ENCODE peak calls at places on chromosomes 11 and 22, in ten cellular contexts. One of them, this sample, is unnamed.

GRCh38 chr11:33160147-33160546 is 1.1 kb downstream of the CSTF3 start:
- DNase-seq in brain microvascular endothelial cell: peak; percentile 38
- DNase-seq in sigmoid colon: no peak
- DNase-seq in RWPE1: peak; percentile 25
- DNase-seq in GM10248: no peak
- DNase-seq in ascending aorta: no peak
- DNase-seq in OCI-LY7: peak; percentile 41
- DNase-seq in astrocyte of the spinal cord: peak; percentile 65
- DNase-seq in GM12865: peak; percentile 56
- DNase-seq in mucosa of descending colon: no peak
- DNase-seq in this sample: peak; percentile 31

GRCh38 chr22:28282346-28282745 is 363.3 kb upstream of the PITPNB start:
- DNase-seq in astrocyte of the spinal cord: peak; percentile 32
- DNase-seq in mucosa of descending colon: no peak
- DNase-seq in GM10248: no peak
- DNase-seq in GM12865: no peak
- DNase-seq in sigmoid colon: no peak
- DNase-seq in brain microvascular endothelial cell: no peak
- DNase-seq in RWPE1: no peak
- DNase-seq in OCI-LY7: no peak
- DNase-seq in ascending aorta: no peak
- DNase-seq in this sample: no peak

GRCh38 chr11:66563832-66564231 is 4.6 kb downstream of the CTSF start:
- DNase-seq in GM10248: no peak
- DNase-seq in ascending aorta: no peak
- DNase-seq in OCI-LY7: no peak
- DNase-seq in GM12865: no peak
- DNase-seq in astrocyte of the spinal cord: no peak
- DNase-seq in brain microvascular endothelial cell: no peak
- DNase-seq in mucosa of descending colon: no peak
- DNase-seq in RWPE1: no peak
- DNase-seq in sigmoid colon: no peak
- DNase-seq in this sample: no peak

GRCh38 chr11:59556115-59556882 is 45.0 kb downstream of the OR4D9 start:
- DNase-seq in GM12865: peak; percentile 92
- DNase-seq in RWPE1: peak; percentile 43
- DNase-seq in OCI-LY7: peak; percentile 52
- DNase-seq in ascending aorta: no peak
- DNase-seq in sigmoid colon: peak; percentile 78
- DNase-seq in brain microvascular endothelial cell: peak; percentile 84
- DNase-seq in astrocyte of the spinal cord: peak; percentile 87
- DNase-seq in mucosa of descending colon: no peak
- DNase-seq in GM10248: no peak
- DNase-seq in this sample: peak; percentile 71

GRCh38 chr11:19869466-19869865 is 156.8 kb downstream of the NAV2 start:
- DNase-seq in GM12865: no peak
- DNase-seq in RWPE1: no peak
- DNase-seq in mucosa of descending colon: no peak
- DNase-seq in brain microvascular endothelial cell: no peak
- DNase-seq in sigmoid colon: no peak
- DNase-seq in astrocyte of the spinal cord: no peak
- DNase-seq in GM10248: no peak
- DNase-seq in ascending aorta: no peak
- DNase-seq in OCI-LY7: no peak
- DNase-seq in this sample: no peak

GRCh38 chr22:30114356-30114755 is 34.1 kb downstream of the HORMAD2 start:
- DNase-seq in GM10248: no peak
- DNase-seq in GM12865: no peak
- DNase-seq in OCI-LY7: no peak
- DNase-seq in mucosa of descending colon: no peak
- DNase-seq in RWPE1: no peak
- DNase-seq in astrocyte of the spinal cord: no peak
- DNase-seq in brain microvascular endothelial cell: no peak
- DNase-seq in ascending aorta: no peak
- DNase-seq in sigmoid colon: no peak
- DNase-seq in this sample: no peak

GRCh38 chr22:23787910-23788309 is 1.1 kb downstream of the SMARCB1 start:
- DNase-seq in GM10248: no peak
- DNase-seq in OCI-LY7: no peak
- DNase-seq in GM12865: no peak
- DNase-seq in astrocyte of the spinal cord: no peak
- DNase-seq in brain microvascular endothelial cell: no peak
- DNase-seq in ascending aorta: no peak
- DNase-seq in mucosa of descending colon: peak; percentile 22
- DNase-seq in RWPE1: no peak
- DNase-seq in sigmoid colon: no peak
- DNase-seq in this sample: no peak

GRCh38 chr11:93238956-93239355 is 41.2 kb upstream of the SLC36A4 start:
- DNase-seq in sigmoid colon: no peak
- DNase-seq in RWPE1: no peak
- DNase-seq in ascending aorta: no peak
- DNase-seq in astrocyte of the spinal cord: no peak
- DNase-seq in GM12865: no peak
- DNase-seq in OCI-LY7: no peak
- DNase-seq in brain microvascular endothelial cell: no peak
- DNase-seq in mucosa of descending colon: no peak
- DNase-seq in GM10248: no peak
- DNase-seq in this sample: no peak

GRCh38 chr11:6610591-6610990 is 1.4 kb downstream of the TAF10 start:
- DNase-seq in OCI-LY7: no peak
- DNase-seq in sigmoid colon: peak; percentile 71
- DNase-seq in GM10248: no peak
- DNase-seq in RWPE1: no peak
- DNase-seq in mucosa of descending colon: peak; percentile 56
- DNase-seq in GM12865: no peak
- DNase-seq in ascending aorta: no peak
- DNase-seq in brain microvascular endothelial cell: no peak
- DNase-seq in astrocyte of the spinal cord: no peak
- DNase-seq in this sample: no peak

GRCh38 chr22:38316340-38317236 is 645 bp downstream of the CSNK1E start:
- DNase-seq in astrocyte of the spinal cord: peak; percentile 66
- DNase-seq in ascending aorta: no peak
- DNase-seq in GM10248: peak; percentile 64
- DNase-seq in GM12865: peak; percentile 60
- DNase-seq in brain microvascular endothelial cell: no peak
- DNase-seq in sigmoid colon: peak; percentile 87
- DNase-seq in OCI-LY7: peak; percentile 54
- DNase-seq in RWPE1: no peak
- DNase-seq in mucosa of descending colon: peak; percentile 79
- DNase-seq in this sample: no peak

GRCh38 chr11:47552581-47553416 is at the start of gene CELF1:
- DNase-seq in mucosa of descending colon: peak; percentile 95
- DNase-seq in GM10248: peak; percentile 94
- DNase-seq in RWPE1: peak; percentile 77
- DNase-seq in brain microvascular endothelial cell: peak; percentile 80
- DNase-seq in ascending aorta: peak; percentile 46
- DNase-seq in GM12865: peak; percentile 95
- DNase-seq in OCI-LY7: peak; percentile 96
- DNase-seq in sigmoid colon: peak; percentile 95
- DNase-seq in astrocyte of the spinal cord: peak; percentile 88
- DNase-seq in this sample: peak; percentile 79

GRCh38 chr11:87097582-87097981 is 59.8 kb downstream of the TMEM135 start:
- DNase-seq in GM12865: peak; percentile 41
- DNase-seq in sigmoid colon: no peak
- DNase-seq in GM10248: peak; percentile 66
- DNase-seq in astrocyte of the spinal cord: peak; percentile 18
- DNase-seq in ascending aorta: no peak
- DNase-seq in mucosa of descending colon: no peak
- DNase-seq in brain microvascular endothelial cell: peak; percentile 22
- DNase-seq in OCI-LY7: peak; percentile 51
- DNase-seq in RWPE1: peak; percentile 31
- DNase-seq in this sample: peak; percentile 66

GRCh38 chr22:42013385-42013784 is 14.8 kb downstream of the WBP2NL start:
- DNase-seq in ascending aorta: no peak
- DNase-seq in sigmoid colon: no peak
- DNase-seq in GM12865: no peak
- DNase-seq in brain microvascular endothelial cell: no peak
- DNase-seq in GM10248: no peak
- DNase-seq in astrocyte of the spinal cord: no peak
- DNase-seq in mucosa of descending colon: no peak
- DNase-seq in OCI-LY7: no peak
- DNase-seq in RWPE1: no peak
- DNase-seq in this sample: no peak

GRCh38 chr22:35451602-35452001 is 51.7 kb downstream of the MCM5 start:
- DNase-seq in astrocyte of the spinal cord: no peak
- DNase-seq in OCI-LY7: no peak
- DNase-seq in sigmoid colon: no peak
- DNase-seq in RWPE1: no peak
- DNase-seq in mucosa of descending colon: no peak
- DNase-seq in GM12865: no peak
- DNase-seq in GM10248: no peak
- DNase-seq in ascending aorta: no peak
- DNase-seq in brain microvascular endothelial cell: no peak
- DNase-seq in this sample: no peak

GRCh38 chr11:61106296-61106695 is 4.0 kb downstream of the CD5 start:
- DNase-seq in mucosa of descending colon: no peak
- DNase-seq in RWPE1: no peak
- DNase-seq in OCI-LY7: no peak
- DNase-seq in sigmoid colon: no peak
- DNase-seq in GM12865: no peak
- DNase-seq in ascending aorta: no peak
- DNase-seq in GM10248: no peak
- DNase-seq in brain microvascular endothelial cell: no peak
- DNase-seq in astrocyte of the spinal cord: no peak
- DNase-seq in this sample: no peak

GRCh38 chr11:104036603-104037394 is at the start of gene DDI1:
- DNase-seq in sigmoid colon: no peak
- DNase-seq in GM12865: no peak
- DNase-seq in RWPE1: no peak
- DNase-seq in OCI-LY7: no peak
- DNase-seq in mucosa of descending colon: peak; percentile 41
- DNase-seq in ascending aorta: no peak
- DNase-seq in GM10248: peak; percentile 16
- DNase-seq in astrocyte of the spinal cord: no peak
- DNase-seq in brain microvascular endothelial cell: no peak
- DNase-seq in this sample: no peak

GRCh38 chr22:27130949-27131745 is 473.8 kb downstream of the MIAT start:
- DNase-seq in mucosa of descending colon: no peak
- DNase-seq in ascending aorta: no peak
- DNase-seq in OCI-LY7: no peak
- DNase-seq in RWPE1: no peak
- DNase-seq in sigmoid colon: no peak
- DNase-seq in GM12865: no peak
- DNase-seq in brain microvascular endothelial cell: no peak
- DNase-seq in astrocyte of the spinal cord: no peak
- DNase-seq in GM10248: no peak
- DNase-seq in this sample: no peak

GRCh38 chr11:971731-972365 is 46.2 kb downstream of the AP2A2 start:
- DNase-seq in brain microvascular endothelial cell: no peak
- DNase-seq in OCI-LY7: no peak
- DNase-seq in mucosa of descending colon: no peak
- DNase-seq in astrocyte of the spinal cord: no peak
- DNase-seq in GM12865: no peak
- DNase-seq in ascending aorta: no peak
- DNase-seq in RWPE1: no peak
- DNase-seq in sigmoid colon: no peak
- DNase-seq in GM10248: no peak
- DNase-seq in this sample: no peak

DNA sequence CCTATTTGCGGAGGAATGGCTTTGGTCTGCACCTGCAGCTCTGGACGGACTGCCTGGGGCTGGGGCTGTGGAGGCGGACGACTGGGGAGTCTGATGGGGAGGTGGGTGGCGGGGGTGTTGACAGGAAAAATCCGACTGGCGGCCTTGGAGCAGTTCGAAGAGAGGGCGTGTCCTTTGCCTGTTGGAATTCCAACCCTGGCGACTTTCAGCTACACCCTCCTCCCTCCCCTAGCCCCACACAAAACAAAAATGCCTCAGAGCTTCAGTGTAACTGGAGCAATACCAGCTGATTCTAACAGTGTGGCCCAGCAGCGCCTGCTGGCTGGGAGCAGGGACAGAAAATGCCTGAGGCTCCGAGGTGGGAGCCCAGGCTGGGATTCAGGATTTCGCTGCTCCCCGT is 85.4 kb downstream of the ATXN10 start:
- DNase-seq in OCI-LY7: no peak
- DNase-seq in GM10248: no peak
- DNase-seq in ascending aorta: no peak
- DNase-seq in brain microvascular endothelial cell: no peak
- DNase-seq in RWPE1: no peak
- DNase-seq in sigmoid colon: peak; percentile 71
- DNase-seq in astrocyte of the spinal cord: no peak
- DNase-seq in GM12865: no peak
- DNase-seq in mucosa of descending colon: no peak
- DNase-seq in this sample: no peak
- TF ChIP-seq CTCF in OCI-LY7: no peak
- TF ChIP-seq CTCF in GM10248: no peak
- TF ChIP-seq CTCF in ascending aorta: peak; percentile 34
- TF ChIP-seq CTCF in brain microvascular endothelial cell: peak; percentile 16
- TF ChIP-seq CTCF in RWPE1: no peak
- TF ChIP-seq CTCF in sigmoid colon: no peak
- TF ChIP-seq CTCF in astrocyte of the spinal cord: no peak
- TF ChIP-seq CTCF in GM12865: no peak
- TF ChIP-seq CTCF in mucosa of descending colon: no peak
- TF ChIP-seq CTCF in this sample: no peak

GRCh38 chr11:7892751-7893356 is 38.2 kb downstream of the OR10A6 start:
- DNase-seq in astrocyte of the spinal cord: peak; percentile 69
- DNase-seq in brain microvascular endothelial cell: peak; percentile 46
- DNase-seq in RWPE1: peak; percentile 71
- DNase-seq in GM10248: peak; percentile 52
- DNase-seq in OCI-LY7: peak; percentile 84
- DNase-seq in GM12865: peak; percentile 62
- DNase-seq in sigmoid colon: no peak
- DNase-seq in mucosa of descending colon: no peak
- DNase-seq in ascending aorta: no peak
- DNase-seq in this sample: peak; percentile 18
- TF ChIP-seq CTCF in astrocyte of the spinal cord: peak; percentile 66
- TF ChIP-seq CTCF in brain microvascular endothelial cell: peak; percentile 66
- TF ChIP-seq CTCF in RWPE1: peak; percentile 74
- TF ChIP-seq CTCF in GM10248: peak; percentile 67
- TF ChIP-seq CTCF in OCI-LY7: peak; percentile 91
- TF ChIP-seq CTCF in GM12865: peak; percentile 59
- TF ChIP-seq CTCF in sigmoid colon: no peak
- TF ChIP-seq CTCF in mucosa of descending colon: peak; percentile 50
- TF ChIP-seq CTCF in ascending aorta: peak; percentile 77
- TF ChIP-seq CTCF in this sample: peak; percentile 61

GRCh38 chr11:117098269-117099231 is at the start of gene SIK3:
- DNase-seq in brain microvascular endothelial cell: peak; percentile 83
- DNase-seq in mucosa of descending colon: peak; percentile 95
- DNase-seq in GM10248: peak; percentile 99
- DNase-seq in ascending aorta: peak; percentile 62
- DNase-seq in OCI-LY7: peak; percentile 96
- DNase-seq in RWPE1: peak; percentile 98
- DNase-seq in GM12865: peak; percentile 96
- DNase-seq in sigmoid colon: peak; percentile 97
- DNase-seq in astrocyte of the spinal cord: peak; percentile 91
- DNase-seq in this sample: peak; percentile 82
- TF ChIP-seq CTCF in brain microvascular endothelial cell: peak; percentile 73
- TF ChIP-seq CTCF in mucosa of descending colon: peak; percentile 58
- TF ChIP-seq CTCF in GM10248: peak; percentile 68
- TF ChIP-seq CTCF in ascending aorta: peak; percentile 29
- TF ChIP-seq CTCF in OCI-LY7: peak; percentile 63
- TF ChIP-seq CTCF in RWPE1: no peak
- TF ChIP-seq CTCF in GM12865: peak; percentile 54
- TF ChIP-seq CTCF in sigmoid colon: no peak
- TF ChIP-seq CTCF in astrocyte of the spinal cord: peak; percentile 55
- TF ChIP-seq CTCF in this sample: no peak

DNA sequence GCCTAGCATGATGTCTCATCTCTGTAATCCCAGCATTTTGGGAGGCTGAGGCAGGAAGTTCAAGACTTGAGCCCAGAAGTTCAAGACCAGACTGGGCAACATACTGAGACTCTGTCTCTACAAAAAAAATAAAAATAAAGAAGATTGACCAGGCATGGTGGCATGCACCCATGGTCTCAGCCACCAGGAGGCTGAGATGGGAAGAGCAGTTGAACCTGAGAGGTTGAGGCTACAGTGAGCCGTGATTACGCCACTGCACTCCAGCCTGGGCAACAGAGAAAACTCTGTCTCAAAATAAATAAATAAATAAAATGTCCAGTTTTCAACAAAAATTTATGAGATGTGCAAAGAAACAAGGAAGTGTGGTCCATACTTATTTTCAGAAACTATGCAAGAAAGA is 28.3 kb downstream of the EFCAB6 start:
- DNase-seq in ascending aorta: no peak
- DNase-seq in RWPE1: no peak
- DNase-seq in sigmoid colon: no peak
- DNase-seq in GM12865: no peak
- DNase-seq in mucosa of descending colon: no peak
- DNase-seq in brain microvascular endothelial cell: no peak
- DNase-seq in astrocyte of the spinal cord: no peak
- DNase-seq in GM10248: no peak
- DNase-seq in OCI-LY7: no peak
- DNase-seq in this sample: no peak
- TF ChIP-seq CTCF in ascending aorta: no peak
- TF ChIP-seq CTCF in RWPE1: no peak
- TF ChIP-seq CTCF in sigmoid colon: no peak
- TF ChIP-seq CTCF in GM12865: no peak
- TF ChIP-seq CTCF in mucosa of descending colon: no peak
- TF ChIP-seq CTCF in brain microvascular endothelial cell: peak; percentile 44
- TF ChIP-seq CTCF in astrocyte of the spinal cord: no peak
- TF ChIP-seq CTCF in GM10248: no peak
- TF ChIP-seq CTCF in OCI-LY7: peak; percentile 23
- TF ChIP-seq CTCF in this sample: no peak

This sample was measured in HL-60.